ENCODE peak calls at places on chromosomes 5 and 9, in four cellular contexts. I is activated CD8-positive, alpha-beta memory T cell treated with anti-CD3 and anti-CD28 coated beads, Interleukin-2, amount 50 U/mL, for 4 hours; Y is Right ventricle myocardium superior; Q is DMS153. M is an unnamed sample.

GRCh38 chr5:41334758-41335157 is 121.4 kb upstream of the C6 start:
- DNase-seq in Q (no peak), I (no peak), Y (peak), M (no peak)

GRCh38 chr9:136629001-136629878 is 33.5 kb upstream of the EGFL7 start:
- DNase-seq in I (no peak), Y (no peak), Q (no peak), M (no peak)

GRCh38 chr9:126166866-126167265 is 159.8 kb upstream of the MVB12B start:
- DNase-seq in I (no peak), Q (no peak), Y (no peak), M (no peak)

GRCh38 chr5:124877501-124878146 is 131.2 kb upstream of the ZNF608 start:
- DNase-seq in I (no peak), Q (no peak), Y (no peak), M (no peak)

GRCh38 chr5:18483386-18483785 is 849.1 kb downstream of the TAF11L14 start:
- DNase-seq in Q (no peak), Y (no peak), I (no peak), M (no peak)

GRCh38 chr5:127068771-127069330 is 4.5 kb downstream of the C5orf63 start:
- DNase-seq in Q (no peak), Y (no peak), I (no peak), M (no peak)

GRCh38 chr9:14205463-14205862 is 108.5 kb downstream of the NFIB start:
- DNase-seq in Y (no peak), Q (no peak), I (no peak), M (no peak)

GRCh38 chr5:37836173-37837100 is 3.4 kb downstream of the GDNF start:
- DNase-seq in I (no peak), Y (no peak), Q (no peak), M (no peak)

GRCh38 chr9:15509931-15510788 is 610 bp downstream of the PSIP1 start:
- DNase-seq in Q (no peak), I (peak), Y (peak), M (peak)

GRCh38 chr9:105054488-105054887 is 126.5 kb upstream of the ABCA1 start:
- DNase-seq in Y (no peak), I (no peak), Q (no peak), M (no peak)

GRCh38 chr5:92391-93220 is 638 bp downstream of the PLEKHG4B start:
- DNase-seq in Q (no peak), Y (no peak), I (no peak), M (no peak)

GRCh38 chr5:171157775-171158174 is 151.3 kb upstream of the TLX3 start:
- DNase-seq in I (no peak), Y (no peak), Q (no peak), M (no peak)

GRCh38 chr5:170630226-170630625 is 126.4 kb downstream of the KCNIP1 start:
- DNase-seq in I (no peak), Y (no peak), Q (no peak), M (no peak)

GRCh38 chr5:113084402-113085083 is 107.9 kb downstream of the DCP2 start:
- DNase-seq in I (no peak), Y (peak), Q (no peak), M (no peak)

GRCh38 chr5:8906303-8906967 is 639.4 kb downstream of the SEMA5A start:
- DNase-seq in Y (no peak), I (no peak), Q (no peak), M (no peak)

GRCh38 chr5:136007271-136007670 is 21.5 kb upstream of the TGFBI start:
- DNase-seq in Y (no peak), I (no peak), Q (no peak), M (no peak)

GRCh38 chr5:2750758-2751464 is 566 bp downstream of the IRX2 start:
- DNase-seq in I (no peak), Q (peak), Y (no peak), M (peak)

GRCh38 chr5:163407034-163407652 is 30.3 kb upstream of the CCNG1 start:
- DNase-seq in Q (no peak), Y (no peak), I (no peak), M (no peak)

GRCh38 chr5:140674211-140674610 is 835 bp upstream of the DND1 start:
- DNase-seq in Q (no peak), Y (no peak), I (no peak), M (no peak)